ENCODE peak calls at places on chromosomes 3 and 15, in ten cellular contexts. One of them, this sample, is unnamed.

GRCh38 chr3:63364495-63364894 is 86.4 kb downstream of the SYNPR start:
- DNase-seq in neural progenitor cell: peak; percentile 42
- DNase-seq in sigmoid colon: no peak
- DNase-seq in transverse colon: no peak
- DNase-seq in lung: no peak
- DNase-seq in mammary epithelial cell: peak; percentile 27
- DNase-seq in heart right ventricle: no peak
- DNase-seq in CD4-positive, CD25-positive, alpha-beta regulatory T cell: no peak
- DNase-seq in heart left ventricle: no peak
- DNase-seq in CD8-positive, alpha-beta memory T cell: no peak
- DNase-seq in this sample: peak; percentile 56

GRCh38 chr3:159775372-159775961 is 213.2 kb upstream of the IL12A start:
- DNase-seq in neural progenitor cell: peak; percentile 77
- DNase-seq in sigmoid colon: peak; percentile 80
- DNase-seq in transverse colon: peak; percentile 43
- DNase-seq in lung: no peak
- DNase-seq in mammary epithelial cell: peak; percentile 49
- DNase-seq in heart right ventricle: peak; percentile 64
- DNase-seq in CD4-positive, CD25-positive, alpha-beta regulatory T cell: no peak
- DNase-seq in heart left ventricle: peak; percentile 66
- DNase-seq in CD8-positive, alpha-beta memory T cell: no peak
- DNase-seq in this sample: peak; percentile 77

GRCh38 chr15:69980311-69981059 is 117.2 kb downstream of the TLE3 start:
- DNase-seq in neural progenitor cell: no peak
- DNase-seq in sigmoid colon: no peak
- DNase-seq in transverse colon: no peak
- DNase-seq in lung: no peak
- DNase-seq in mammary epithelial cell: no peak
- DNase-seq in heart right ventricle: no peak
- DNase-seq in CD4-positive, CD25-positive, alpha-beta regulatory T cell: no peak
- DNase-seq in heart left ventricle: no peak
- DNase-seq in CD8-positive, alpha-beta memory T cell: no peak
- DNase-seq in this sample: no peak

GRCh38 chr3:159239054-159239453 is 437.2 kb downstream of the MFSD1 start:
- DNase-seq in neural progenitor cell: no peak
- DNase-seq in sigmoid colon: no peak
- DNase-seq in transverse colon: no peak
- DNase-seq in lung: no peak
- DNase-seq in mammary epithelial cell: no peak
- DNase-seq in heart right ventricle: no peak
- DNase-seq in CD4-positive, CD25-positive, alpha-beta regulatory T cell: no peak
- DNase-seq in heart left ventricle: no peak
- DNase-seq in CD8-positive, alpha-beta memory T cell: no peak
- DNase-seq in this sample: no peak

GRCh38 chr3:58625196-58625595 is 41.4 kb downstream of the FAM3D start:
- DNase-seq in neural progenitor cell: no peak
- DNase-seq in sigmoid colon: no peak
- DNase-seq in transverse colon: no peak
- DNase-seq in lung: no peak
- DNase-seq in mammary epithelial cell: no peak
- DNase-seq in heart right ventricle: no peak
- DNase-seq in CD4-positive, CD25-positive, alpha-beta regulatory T cell: no peak
- DNase-seq in heart left ventricle: no peak
- DNase-seq in CD8-positive, alpha-beta memory T cell: no peak
- DNase-seq in this sample: no peak

GRCh38 chr15:66838671-66839239 is 136.7 kb downstream of the SMAD6 start:
- DNase-seq in neural progenitor cell: no peak
- DNase-seq in sigmoid colon: no peak
- DNase-seq in transverse colon: no peak
- DNase-seq in lung: no peak
- DNase-seq in mammary epithelial cell: no peak
- DNase-seq in heart right ventricle: no peak
- DNase-seq in CD4-positive, CD25-positive, alpha-beta regulatory T cell: no peak
- DNase-seq in heart left ventricle: no peak
- DNase-seq in CD8-positive, alpha-beta memory T cell: no peak
- DNase-seq in this sample: peak; percentile 55

GRCh38 chr15:42581272-42581730 is 5.9 kb downstream of the STARD9 start:
- DNase-seq in neural progenitor cell: peak; percentile 95
- DNase-seq in sigmoid colon: peak; percentile 95
- DNase-seq in transverse colon: peak; percentile 88
- DNase-seq in lung: peak; percentile 80
- DNase-seq in mammary epithelial cell: peak; percentile 63
- DNase-seq in heart right ventricle: peak; percentile 88
- DNase-seq in CD4-positive, CD25-positive, alpha-beta regulatory T cell: peak; percentile 91
- DNase-seq in heart left ventricle: peak; percentile 91
- DNase-seq in CD8-positive, alpha-beta memory T cell: peak; percentile 66
- DNase-seq in this sample: peak; percentile 91

GRCh38 chr3:71724584-71725278 is 471 bp downstream of the EIF4E3 start:
- DNase-seq in neural progenitor cell: peak; percentile 63
- DNase-seq in sigmoid colon: peak; percentile 73
- DNase-seq in transverse colon: peak; percentile 69
- DNase-seq in lung: peak; percentile 44
- DNase-seq in mammary epithelial cell: peak; percentile 21
- DNase-seq in heart right ventricle: peak; percentile 25
- DNase-seq in CD4-positive, CD25-positive, alpha-beta regulatory T cell: peak; percentile 47
- DNase-seq in heart left ventricle: peak; percentile 24
- DNase-seq in CD8-positive, alpha-beta memory T cell: no peak
- DNase-seq in this sample: no peak

GRCh38 chr3:52245322-52246263 is at the start of gene PPM1M:
- DNase-seq in neural progenitor cell: peak; percentile 83
- DNase-seq in sigmoid colon: peak; percentile 80
- DNase-seq in transverse colon: peak; percentile 67
- DNase-seq in lung: peak; percentile 65
- DNase-seq in mammary epithelial cell: peak; percentile 31
- DNase-seq in heart right ventricle: peak; percentile 49
- DNase-seq in CD4-positive, CD25-positive, alpha-beta regulatory T cell: peak; percentile 83
- DNase-seq in heart left ventricle: peak; percentile 59
- DNase-seq in CD8-positive, alpha-beta memory T cell: peak; percentile 73
- DNase-seq in this sample: peak; percentile 21

GRCh38 chr15:37585966-37586656 is 348.3 kb upstream of the TMCO5A start:
- DNase-seq in neural progenitor cell: no peak
- DNase-seq in sigmoid colon: no peak
- DNase-seq in transverse colon: no peak
- DNase-seq in lung: no peak
- DNase-seq in mammary epithelial cell: no peak
- DNase-seq in heart right ventricle: no peak
- DNase-seq in CD4-positive, CD25-positive, alpha-beta regulatory T cell: no peak
- DNase-seq in heart left ventricle: no peak
- DNase-seq in CD8-positive, alpha-beta memory T cell: no peak
- DNase-seq in this sample: no peak

GRCh38 chr3:43632269-43632733 is 10.5 kb upstream of the ANO10 start:
- DNase-seq in neural progenitor cell: no peak
- DNase-seq in sigmoid colon: no peak
- DNase-seq in transverse colon: no peak
- DNase-seq in lung: no peak
- DNase-seq in mammary epithelial cell: peak; percentile 81
- DNase-seq in heart right ventricle: no peak
- DNase-seq in CD4-positive, CD25-positive, alpha-beta regulatory T cell: no peak
- DNase-seq in heart left ventricle: no peak
- DNase-seq in CD8-positive, alpha-beta memory T cell: no peak
- DNase-seq in this sample: peak; percentile 0

GRCh38 chr3:143121240-143122088 is 1.9 kb downstream of the CHST2 start:
- DNase-seq in neural progenitor cell: no peak
- DNase-seq in sigmoid colon: no peak
- DNase-seq in transverse colon: peak; percentile 50
- DNase-seq in lung: peak; percentile 42
- DNase-seq in mammary epithelial cell: peak; percentile 36
- DNase-seq in heart right ventricle: peak; percentile 50
- DNase-seq in CD4-positive, CD25-positive, alpha-beta regulatory T cell: peak; percentile 80
- DNase-seq in heart left ventricle: peak; percentile 57
- DNase-seq in CD8-positive, alpha-beta memory T cell: peak; percentile 23
- DNase-seq in this sample: peak; percentile 72

GRCh38 chr3:36992806-36993325 is at the start of gene EPM2AIP1:
- DNase-seq in neural progenitor cell: peak; percentile 91
- DNase-seq in sigmoid colon: peak; percentile 100
- DNase-seq in transverse colon: no peak
- DNase-seq in lung: peak; percentile 100
- DNase-seq in mammary epithelial cell: no peak
- DNase-seq in heart right ventricle: no peak
- DNase-seq in CD4-positive, CD25-positive, alpha-beta regulatory T cell: no peak
- DNase-seq in heart left ventricle: peak; percentile 99
- DNase-seq in CD8-positive, alpha-beta memory T cell: peak; percentile 98
- DNase-seq in this sample: peak; percentile 100

GRCh38 chr3:72625616-72626337 is 222.5 kb downstream of the SHQ1 start:
- DNase-seq in neural progenitor cell: no peak
- DNase-seq in sigmoid colon: no peak
- DNase-seq in transverse colon: no peak
- DNase-seq in lung: no peak
- DNase-seq in mammary epithelial cell: peak; percentile 98
- DNase-seq in heart right ventricle: no peak
- DNase-seq in CD4-positive, CD25-positive, alpha-beta regulatory T cell: no peak
- DNase-seq in heart left ventricle: no peak
- DNase-seq in CD8-positive, alpha-beta memory T cell: no peak
- DNase-seq in this sample: no peak

GRCh38 chr3:194023501-194024280 is 112.3 kb upstream of the HES1 start:
- DNase-seq in neural progenitor cell: no peak
- DNase-seq in sigmoid colon: no peak
- DNase-seq in transverse colon: no peak
- DNase-seq in lung: no peak
- DNase-seq in mammary epithelial cell: no peak
- DNase-seq in heart right ventricle: no peak
- DNase-seq in CD4-positive, CD25-positive, alpha-beta regulatory T cell: no peak
- DNase-seq in heart left ventricle: no peak
- DNase-seq in CD8-positive, alpha-beta memory T cell: no peak
- DNase-seq in this sample: peak; percentile 60

GRCh38 chr15:61660579-61660978 is 399.7 kb downstream of the VPS13C start:
- DNase-seq in neural progenitor cell: no peak
- DNase-seq in sigmoid colon: peak; percentile 73
- DNase-seq in transverse colon: no peak
- DNase-seq in lung: no peak
- DNase-seq in mammary epithelial cell: peak; percentile 8
- DNase-seq in heart right ventricle: no peak
- DNase-seq in CD4-positive, CD25-positive, alpha-beta regulatory T cell: no peak
- DNase-seq in heart left ventricle: no peak
- DNase-seq in CD8-positive, alpha-beta memory T cell: no peak
- DNase-seq in this sample: no peak
- H3K9me3 ChIP-seq in neural progenitor cell: no peaks in the 10 kb centered on the region
- H3K9me3 ChIP-seq in sigmoid colon: no peaks in the 10 kb centered on the region
- H3K9me3 ChIP-seq in transverse colon: no peaks in the 10 kb centered on the region
- H3K9me3 ChIP-seq in lung: no peaks in the 10 kb centered on the region
- H3K9me3 ChIP-seq in mammary epithelial cell: no peaks in the 10 kb centered on the region
- H3K9me3 ChIP-seq in heart right ventricle: no peaks in the 10 kb centered on the region
- H3K9me3 ChIP-seq in CD4-positive, CD25-positive, alpha-beta regulatory T cell: no peaks in the 10 kb centered on the region
- H3K9me3 ChIP-seq in heart left ventricle: no peaks in the 10 kb centered on the region
- H3K9me3 ChIP-seq in CD8-positive, alpha-beta memory T cell: no peaks in the 10 kb centered on the region
- H3K9me3 ChIP-seq in this sample: no peaks in the 10 kb centered on the region

DNA sequence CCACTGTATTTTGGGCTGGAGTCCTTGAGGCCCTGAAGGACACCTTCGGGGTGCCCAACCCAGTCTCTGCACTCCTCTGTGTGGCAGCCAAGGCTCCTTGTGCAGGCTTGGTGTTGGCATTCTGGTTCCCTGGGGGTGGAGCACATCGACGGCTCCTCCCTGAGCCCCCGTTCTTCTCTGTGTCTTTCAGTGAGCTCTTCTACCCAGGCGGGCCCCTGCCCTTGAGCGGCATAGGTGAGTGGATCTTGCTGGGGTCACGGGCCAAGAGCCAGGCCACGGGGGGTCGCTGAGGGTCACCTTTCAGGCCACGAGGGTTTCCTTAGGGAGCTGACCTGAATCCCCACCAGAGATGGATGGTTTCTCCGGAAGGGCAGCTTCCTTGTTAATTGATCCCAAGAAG is 234.8 kb downstream of the SNRPN start:
- DNase-seq in neural progenitor cell: no peak
- DNase-seq in sigmoid colon: no peak
- DNase-seq in transverse colon: no peak
- DNase-seq in lung: no peak
- DNase-seq in mammary epithelial cell: no peak
- DNase-seq in heart right ventricle: no peak
- DNase-seq in CD4-positive, CD25-positive, alpha-beta regulatory T cell: no peak
- DNase-seq in heart left ventricle: no peak
- DNase-seq in CD8-positive, alpha-beta memory T cell: no peak
- DNase-seq in this sample: no peak
- H3K9me3 ChIP-seq in neural progenitor cell: no peaks in the 10 kb centered on the region
- H3K9me3 ChIP-seq in sigmoid colon: no peaks in the 10 kb centered on the region
- H3K9me3 ChIP-seq in transverse colon: peaks cover 15% of the 10 kb centered on the region
- H3K9me3 ChIP-seq in lung: peaks cover 77% of the 10 kb centered on the region
- H3K9me3 ChIP-seq in mammary epithelial cell: peaks cover 65% of the 10 kb centered on the region
- H3K9me3 ChIP-seq in heart right ventricle: no peaks in the 10 kb centered on the region
- H3K9me3 ChIP-seq in CD4-positive, CD25-positive, alpha-beta regulatory T cell: peaks cover 56% of the 10 kb centered on the region
- H3K9me3 ChIP-seq in heart left ventricle: no peaks in the 10 kb centered on the region
- H3K9me3 ChIP-seq in CD8-positive, alpha-beta memory T cell: no peaks in the 10 kb centered on the region
- H3K9me3 ChIP-seq in this sample: peaks cover 43% of the 10 kb centered on the region

DNA sequence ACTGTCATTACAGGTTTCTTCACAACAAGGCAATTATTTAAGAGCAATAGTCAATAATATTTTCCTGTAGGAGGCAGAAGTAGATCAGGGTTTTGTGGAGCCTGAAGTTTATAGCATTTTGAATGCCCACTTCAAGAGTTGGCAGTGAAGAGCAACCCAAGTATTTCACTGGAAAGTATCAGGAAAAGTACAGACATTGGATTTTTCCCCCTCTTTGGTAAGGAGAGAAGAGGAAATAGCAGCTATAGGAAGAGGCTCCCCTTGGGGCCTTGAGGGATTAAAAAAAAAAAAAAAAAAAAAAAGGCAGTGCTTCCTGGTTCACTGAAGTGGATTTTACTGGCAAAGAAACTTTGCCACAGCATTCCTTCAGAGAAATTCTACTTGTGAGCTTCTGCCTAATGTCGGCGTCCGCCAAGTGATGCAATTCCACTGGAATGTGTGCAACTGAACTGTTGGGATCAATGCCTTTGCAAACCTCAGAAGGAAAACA is 5.7 kb upstream of the CNTN6 start:
- DNase-seq in neural progenitor cell: peak; percentile 36
- DNase-seq in sigmoid colon: no peak
- DNase-seq in transverse colon: no peak
- DNase-seq in lung: peak; percentile 81
- DNase-seq in mammary epithelial cell: peak; percentile 33
- DNase-seq in heart right ventricle: no peak
- DNase-seq in CD4-positive, CD25-positive, alpha-beta regulatory T cell: no peak
- DNase-seq in heart left ventricle: no peak
- DNase-seq in CD8-positive, alpha-beta memory T cell: no peak
- DNase-seq in this sample: peak; percentile 74
- H3K9me3 ChIP-seq in neural progenitor cell: no peaks in the 10 kb centered on the region
- H3K9me3 ChIP-seq in sigmoid colon: no peaks in the 10 kb centered on the region
- H3K9me3 ChIP-seq in transverse colon: no peaks in the 10 kb centered on the region
- H3K9me3 ChIP-seq in lung: no peaks in the 10 kb centered on the region
- H3K9me3 ChIP-seq in mammary epithelial cell: no peaks in the 10 kb centered on the region
- H3K9me3 ChIP-seq in heart right ventricle: no peaks in the 10 kb centered on the region
- H3K9me3 ChIP-seq in CD4-positive, CD25-positive, alpha-beta regulatory T cell: no peaks in the 10 kb centered on the region
- H3K9me3 ChIP-seq in heart left ventricle: no peaks in the 10 kb centered on the region
- H3K9me3 ChIP-seq in CD8-positive, alpha-beta memory T cell: no peaks in the 10 kb centered on the region
- H3K9me3 ChIP-seq in this sample: no peaks in the 10 kb centered on the region

DNA sequence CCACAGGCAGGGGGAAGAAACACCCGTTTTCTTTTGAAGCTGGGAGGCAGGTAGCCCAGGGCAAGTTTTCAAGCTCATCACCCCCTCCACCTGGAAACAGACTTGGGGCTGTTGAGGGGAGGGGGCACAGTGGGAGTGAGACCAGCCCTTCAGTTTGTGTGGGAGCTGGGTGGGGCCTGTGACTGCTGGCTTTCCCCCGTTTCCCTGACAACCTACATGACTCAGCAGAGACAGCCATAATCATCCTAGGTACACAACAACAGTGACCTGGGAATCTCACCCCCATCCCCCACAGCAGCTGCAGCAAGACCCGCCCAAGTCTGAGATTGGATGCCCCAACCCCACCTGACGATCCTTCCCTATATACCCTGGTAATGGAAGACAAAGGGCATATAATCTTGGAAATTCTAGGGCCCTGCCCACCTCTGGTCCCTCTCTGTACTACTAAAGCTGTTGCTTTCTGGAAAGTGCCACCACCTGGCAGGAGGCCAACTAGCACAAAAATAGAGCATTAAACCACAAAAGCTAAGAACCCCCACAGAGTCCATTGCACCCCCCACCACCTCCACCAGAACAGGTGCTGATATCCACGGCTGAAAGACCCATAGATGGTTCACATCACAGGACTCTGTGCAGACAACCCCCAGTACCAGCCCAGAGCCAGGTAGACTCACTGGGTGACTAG is 422.2 kb upstream of the SGO1 start:
- DNase-seq in neural progenitor cell: no peak
- DNase-seq in sigmoid colon: no peak
- DNase-seq in transverse colon: no peak
- DNase-seq in lung: no peak
- DNase-seq in mammary epithelial cell: no peak
- DNase-seq in heart right ventricle: no peak
- DNase-seq in CD4-positive, CD25-positive, alpha-beta regulatory T cell: no peak
- DNase-seq in heart left ventricle: no peak
- DNase-seq in CD8-positive, alpha-beta memory T cell: no peak
- DNase-seq in this sample: no peak
- H3K9me3 ChIP-seq in neural progenitor cell: peaks cover 20% of the 10 kb centered on the region
- H3K9me3 ChIP-seq in sigmoid colon: peaks cover 3% of the 10 kb centered on the region
- H3K9me3 ChIP-seq in transverse colon: peaks cover 25% of the 10 kb centered on the region
- H3K9me3 ChIP-seq in lung: peaks cover 11% of the 10 kb centered on the region
- H3K9me3 ChIP-seq in mammary epithelial cell: peaks cover 5% of the 10 kb centered on the region
- H3K9me3 ChIP-seq in heart right ventricle: peaks cover 13% of the 10 kb centered on the region
- H3K9me3 ChIP-seq in CD4-positive, CD25-positive, alpha-beta regulatory T cell: peaks cover 37% of the 10 kb centered on the region
- H3K9me3 ChIP-seq in heart left ventricle: peaks cover 19% of the 10 kb centered on the region
- H3K9me3 ChIP-seq in CD8-positive, alpha-beta memory T cell: peaks cover 3% of the 10 kb centered on the region
- H3K9me3 ChIP-seq in this sample: peaks cover 14% of the 10 kb centered on the region

This sample was measured in A673.